ENCODE peak calls at places on chromosomes 16 and 17, in ten cellular contexts. N is activated CD4-positive, CD25-positive, alpha-beta regulatory T cell; R is left ventricle myocardium inferior; T is fibroblast of the aortic adventitia; U is naive thymus-derived CD4-positive, alpha-beta T cell; P is stimulated activated CD8-positive, alpha-beta memory T cell treated with anti-CD3 and anti-CD28 coated beads, Interleukin-7, amount 100 ng/mL, for 1 hour; C is activated T-cell treated with anti-CD3 and anti-CD28 coated beads, Interleukin-2, amount 50 U/mL, for 24 hours; F is H9; A is right atrium auricular region; S is lower leg skin. X is an unnamed sample.

GRCh38 chr16:75197522-75198134 is 9.3 kb downstream of the CTRB2 start:
- DNase-seq in N (no peak), R (no peak), T (no peak), U (no peak), P (no peak), C (no peak), F (no peak), A (no peak), S (no peak), X (peak)

GRCh38 chr17:81328489-81328888 is 33.4 kb upstream of the SLC38A10 start:
- DNase-seq in N (no peak), R (no peak), T (no peak), U (no peak), P (no peak), C (no peak), F (no peak), A (no peak), S (no peak), X (no peak)

GRCh38 chr16:1532081-1532760 is 1.2 kb upstream of the TMEM204 start:
- DNase-seq in N (no peak), R (peak), T (no peak), U (no peak), P (no peak), C (no peak), F (no peak), A (peak), S (peak), X (no peak)

GRCh38 chr17:82972836-82973372 is 106.5 kb upstream of the METRNL start:
- DNase-seq in N (no peak), R (no peak), T (no peak), U (no peak), P (no peak), C (no peak), F (peak), A (peak), S (no peak), X (peak)

GRCh38 chr17:65072577-65073178 is 16.1 kb upstream of the GNA13 start:
- DNase-seq in N (no peak), R (no peak), T (no peak), U (no peak), P (no peak), C (no peak), F (no peak), A (no peak), S (no peak), X (no peak)

GRCh38 chr16:2967211-2967631 is 1.9 kb upstream of the PAQR4 start:
- DNase-seq in N (no peak), R (no peak), T (no peak), U (no peak), P (no peak), C (no peak), F (no peak), A (no peak), S (no peak), X (no peak)

GRCh38 chr17:79043191-79043930 is 19.4 kb downstream of the C1QTNF1 start:
- DNase-seq in N (no peak), R (no peak), T (no peak), U (no peak), P (no peak), C (no peak), F (no peak), A (no peak), S (no peak), X (no peak)

GRCh38 chr17:17570207-17570797 is 21.2 kb downstream of the PEMT start:
- DNase-seq in N (no peak), R (peak), T (peak), U (no peak), P (no peak), C (no peak), F (peak), A (peak), S (no peak), X (peak)

GRCh38 chr17:77501751-77502625 is 361.2 kb downstream of the SEC14L1 start:
- DNase-seq in N (no peak), R (no peak), T (no peak), U (no peak), P (no peak), C (no peak), F (no peak), A (no peak), S (no peak), X (peak)

GRCh38 chr16:50303605-50304466 is 37.5 kb downstream of the ADCY7 start:
- DNase-seq in N (no peak), R (no peak), T (no peak), U (no peak), P (no peak), C (peak), F (peak), A (no peak), S (no peak), X (peak)

GRCh38 chr16:68426355-68426652 is 22.0 kb downstream of the SMPD3 start:
- DNase-seq in N (no peak), R (no peak), T (no peak), U (no peak), P (no peak), C (no peak), F (no peak), A (no peak), S (no peak), X (no peak)

GRCh38 chr17:65530985-65531507 is 30.4 kb downstream of the AXIN2 start:
- DNase-seq in N (no peak), R (no peak), T (peak), U (no peak), P (no peak), C (peak), F (peak), A (no peak), S (no peak), X (peak)

GRCh38 chr17:47762733-47763132 is 29.7 kb downstream of the TBX21 start:
- DNase-seq in N (no peak), R (no peak), T (no peak), U (no peak), P (no peak), C (no peak), F (no peak), A (no peak), S (no peak), X (no peak)

GRCh38 chr16:2603165-2604015 is 65.6 kb downstream of the PDPK1 start:
- DNase-seq in N (peak), R (peak), T (peak), U (peak), P (peak), C (peak), F (peak), A (peak), S (peak), X (peak)

GRCh38 chr17:65261682-65262636 is 124.8 kb downstream of the RGS9 start:
- DNase-seq in N (no peak), R (no peak), T (peak), U (no peak), P (no peak), C (no peak), F (no peak), A (no peak), S (no peak), X (peak)

GRCh38 chr16:24508614-24509013 is 30.8 kb upstream of the RBBP6 start:
- DNase-seq in N (no peak), R (no peak), T (peak), U (no peak), P (no peak), C (no peak), F (no peak), A (no peak), S (no peak), X (no peak)

GRCh38 chr17:79042421-79043190 is 18.6 kb downstream of the C1QTNF1 start:
- DNase-seq in N (peak), R (peak), T (peak), U (peak), P (peak), C (peak), F (peak), A (no peak), S (no peak), X (peak)

GRCh38 chr17:37458805-37459204 is 30.9 kb upstream of the DUSP14 start:
- DNase-seq in N (no peak), R (no peak), T (peak), U (no peak), P (no peak), C (no peak), F (no peak), A (no peak), S (no peak), X (no peak)